ENCODE peak calls at places on chromosomes 4 and X, in four cellular contexts. One of them, this sample, is unnamed.

GRCh38 chr4:126807132-126807531 is 825.6 kb upstream of the INTU start:
- DNase-seq in ovary: no peak
- DNase-seq in fibroblast of the aortic adventitia: no peak
- DNase-seq in psoas muscle: no peak
- DNase-seq in this sample: no peak

GRCh38 chrX:151019837-151020236 is 36.7 kb downstream of the HMGB3 start:
- DNase-seq in ovary: no peak
- DNase-seq in fibroblast of the aortic adventitia: peak
- DNase-seq in psoas muscle: no peak
- DNase-seq in this sample: no peak

GRCh38 chr4:2820216-2820982 is 23.2 kb upstream of the ADD1 start:
- DNase-seq in ovary: no peak
- DNase-seq in fibroblast of the aortic adventitia: no peak
- DNase-seq in psoas muscle: peak
- DNase-seq in this sample: no peak

GRCh38 chrX:51614353-51614752 is 4.4 kb downstream of the CENPVL3 start:
- DNase-seq in ovary: no peak
- DNase-seq in fibroblast of the aortic adventitia: peak
- DNase-seq in psoas muscle: no peak
- DNase-seq in this sample: no peak

GRCh38 chr4:92121099-92121498 is 182.7 kb upstream of the GRID2 start:
- DNase-seq in ovary: no peak
- DNase-seq in fibroblast of the aortic adventitia: no peak
- DNase-seq in psoas muscle: peak
- DNase-seq in this sample: no peak

GRCh38 chrX:135373357-135373756 is 48.4 kb upstream of the SMIM10L2A start:
- DNase-seq in ovary: no peak
- DNase-seq in fibroblast of the aortic adventitia: no peak
- DNase-seq in psoas muscle: no peak
- DNase-seq in this sample: no peak

GRCh38 chr4:158729716-158730559 is 6.7 kb upstream of the PPID start:
- DNase-seq in ovary: peak
- DNase-seq in fibroblast of the aortic adventitia: peak
- DNase-seq in psoas muscle: peak
- DNase-seq in this sample: peak

GRCh38 chrX:27251369-27251768 is 211.8 kb downstream of the PPP4R3C start:
- DNase-seq in ovary: no peak
- DNase-seq in fibroblast of the aortic adventitia: no peak
- DNase-seq in psoas muscle: no peak
- DNase-seq in this sample: no peak

GRCh38 chrX:114800719-114801118 is 216.7 kb downstream of the IL13RA2 start:
- DNase-seq in ovary: no peak
- DNase-seq in fibroblast of the aortic adventitia: peak
- DNase-seq in psoas muscle: no peak
- DNase-seq in this sample: no peak

GRCh38 chr4:1011022-1011694 is at the start of gene FGFRL1:
- DNase-seq in ovary: peak
- DNase-seq in fibroblast of the aortic adventitia: peak
- DNase-seq in psoas muscle: peak
- DNase-seq in this sample: peak

GRCh38 chr4:80309301-80310004 is 26.1 kb upstream of the CFAP299 start:
- DNase-seq in ovary: no peak
- DNase-seq in fibroblast of the aortic adventitia: peak
- DNase-seq in psoas muscle: no peak
- DNase-seq in this sample: no peak

GRCh38 chr4:244471-244870 is 60.8 kb downstream of the ZNF732 start:
- DNase-seq in ovary: peak
- DNase-seq in fibroblast of the aortic adventitia: peak
- DNase-seq in psoas muscle: no peak
- DNase-seq in this sample: no peak

GRCh38 chrX:9260603-9261002 is 204.3 kb upstream of the TBL1X start:
- DNase-seq in ovary: no peak
- DNase-seq in fibroblast of the aortic adventitia: no peak
- DNase-seq in psoas muscle: no peak
- DNase-seq in this sample: no peak

GRCh38 chrX:118677318-118677717 is 50.1 kb upstream of the IL13RA1 start:
- DNase-seq in ovary: no peak
- DNase-seq in fibroblast of the aortic adventitia: no peak
- DNase-seq in psoas muscle: no peak
- DNase-seq in this sample: no peak

GRCh38 chrX:104833401-104833800 is 267.4 kb downstream of the IL1RAPL2 start:
- DNase-seq in ovary: no peak
- DNase-seq in fibroblast of the aortic adventitia: peak
- DNase-seq in psoas muscle: no peak
- DNase-seq in this sample: no peak

GRCh38 chrX:149032449-149032848 is 472.7 kb downstream of the IDS start:
- DNase-seq in ovary: no peak
- DNase-seq in fibroblast of the aortic adventitia: no peak
- DNase-seq in psoas muscle: no peak
- DNase-seq in this sample: no peak

GRCh38 chrX:136577562-136577961 is 45.5 kb downstream of the VGLL1 start:
- DNase-seq in ovary: peak
- DNase-seq in fibroblast of the aortic adventitia: peak
- DNase-seq in psoas muscle: peak
- DNase-seq in this sample: peak
- TF ChIP-seq CTCF in ovary: peak
- TF ChIP-seq CTCF in fibroblast of the aortic adventitia: peak
- TF ChIP-seq CTCF in psoas muscle: peak
- TF ChIP-seq CTCF in this sample: peak

GRCh38 chrX:1493317-1493856 is 40.7 kb upstream of the ASMTL start:
- DNase-seq in ovary: no peak
- DNase-seq in fibroblast of the aortic adventitia: no peak
- DNase-seq in psoas muscle: no peak
- DNase-seq in this sample: no peak

GRCh38 chrX:1492421-1493012 is 39.8 kb upstream of the ASMTL start:
- DNase-seq in ovary: no peak
- DNase-seq in fibroblast of the aortic adventitia: no peak
- DNase-seq in psoas muscle: no peak
- DNase-seq in this sample: no peak

GRCh38 chrX:1491851-1492349 is 39.2 kb upstream of the ASMTL start:
- DNase-seq in ovary: no peak
- DNase-seq in fibroblast of the aortic adventitia: no peak
- DNase-seq in psoas muscle: no peak
- DNase-seq in this sample: no peak

GRCh38 chrX:1496076-1496475 is 40.9 kb downstream of the P2RY8 start:
- DNase-seq in ovary: no peak
- DNase-seq in fibroblast of the aortic adventitia: no peak
- DNase-seq in psoas muscle: no peak
- DNase-seq in this sample: no peak

DNA sequence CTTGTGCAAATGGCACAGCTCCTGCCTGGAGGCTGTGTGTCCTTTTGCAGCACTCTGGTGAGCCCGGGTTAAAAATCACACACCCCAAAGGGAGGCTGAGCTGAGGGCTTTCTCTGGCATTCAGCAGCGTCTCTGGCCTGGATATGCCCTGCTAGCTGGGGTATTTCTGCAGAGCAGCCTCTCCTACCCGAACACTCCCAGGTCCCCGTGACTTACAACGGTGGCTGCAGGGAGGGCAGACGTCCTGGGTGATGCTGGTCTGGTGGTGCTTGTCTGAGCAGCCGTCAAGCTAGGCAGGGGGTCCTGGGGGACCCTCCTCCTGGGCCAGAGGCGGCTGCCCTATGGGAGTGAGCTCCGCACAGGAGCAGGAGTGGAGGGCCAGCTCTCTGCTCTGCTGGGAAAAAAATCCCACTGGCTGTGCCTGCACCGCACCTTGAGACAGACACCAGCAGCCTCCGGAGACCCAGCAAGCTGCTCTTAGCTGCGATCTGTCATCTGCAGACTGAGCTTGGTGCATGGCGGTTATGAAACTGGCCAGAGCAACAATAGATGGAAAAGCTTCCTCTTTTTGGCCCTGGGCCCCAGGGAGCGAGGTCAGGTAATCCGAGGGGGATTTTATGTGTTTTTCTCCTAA is 41.3 kb upstream of the ASMTL start:
- DNase-seq in ovary: no peak
- DNase-seq in fibroblast of the aortic adventitia: no peak
- DNase-seq in psoas muscle: no peak
- DNase-seq in this sample: no peak
- TF ChIP-seq CTCF in ovary: no peak
- TF ChIP-seq CTCF in fibroblast of the aortic adventitia: no peak
- TF ChIP-seq CTCF in psoas muscle: no peak
- TF ChIP-seq CTCF in this sample: no peak

GRCh38 chr4:163356104-163356503 is 12.4 kb downstream of the NPY5R start:
- DNase-seq in ovary: no peak
- DNase-seq in fibroblast of the aortic adventitia: no peak
- DNase-seq in psoas muscle: no peak
- DNase-seq in this sample: no peak

GRCh38 chr4:163350672-163351071 is 7.0 kb downstream of the NPY5R start:
- DNase-seq in ovary: no peak
- DNase-seq in fibroblast of the aortic adventitia: no peak
- DNase-seq in psoas muscle: no peak
- DNase-seq in this sample: no peak

GRCh38 chr4:163353054-163353453 is 9.4 kb downstream of the NPY5R start:
- DNase-seq in ovary: no peak
- DNase-seq in fibroblast of the aortic adventitia: no peak
- DNase-seq in psoas muscle: no peak
- DNase-seq in this sample: no peak
- TF ChIP-seq CTCF in ovary: no peak
- TF ChIP-seq CTCF in fibroblast of the aortic adventitia: no peak
- TF ChIP-seq CTCF in psoas muscle: no peak
- TF ChIP-seq CTCF in this sample: no peak

GRCh38 chr4:83771113-83771705 is 235.3 kb downstream of the GPAT3 start:
- DNase-seq in ovary: no peak
- DNase-seq in fibroblast of the aortic adventitia: peak
- DNase-seq in psoas muscle: no peak
- DNase-seq in this sample: no peak
- TF ChIP-seq CTCF in ovary: no peak
- TF ChIP-seq CTCF in fibroblast of the aortic adventitia: peak
- TF ChIP-seq CTCF in psoas muscle: peak
- TF ChIP-seq CTCF in this sample: no peak

GRCh38 chr4:7823416-7823824 is 116.2 kb downstream of the AFAP1 start:
- DNase-seq in ovary: peak
- DNase-seq in fibroblast of the aortic adventitia: peak
- DNase-seq in psoas muscle: peak
- DNase-seq in this sample: no peak
- TF ChIP-seq CTCF in ovary: no peak
- TF ChIP-seq CTCF in fibroblast of the aortic adventitia: no peak
- TF ChIP-seq CTCF in psoas muscle: no peak
- TF ChIP-seq CTCF in this sample: no peak

DNA sequence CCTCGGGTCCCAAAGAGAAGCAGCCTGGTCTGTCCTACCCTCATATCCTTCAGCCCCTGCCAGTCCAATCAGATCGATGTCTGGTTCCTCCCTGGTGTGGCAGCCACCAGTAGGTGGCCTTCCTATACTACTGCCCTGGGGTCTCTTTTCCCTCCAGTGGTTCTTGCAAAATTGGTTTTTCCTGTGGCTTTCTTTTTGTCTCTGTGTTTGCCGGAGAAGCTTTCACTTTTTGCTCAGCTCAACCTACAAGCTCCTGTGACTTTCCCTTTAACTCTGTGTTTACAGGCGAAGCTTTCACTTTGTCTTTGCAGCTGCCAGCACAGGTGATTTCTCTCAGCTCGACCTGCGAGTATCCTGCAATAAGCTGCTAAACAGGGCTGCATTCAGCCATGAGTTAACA is 46.8 kb downstream of the UGT2A3 start:
- DNase-seq in ovary: no peak
- DNase-seq in fibroblast of the aortic adventitia: peak
- DNase-seq in psoas muscle: no peak
- DNase-seq in this sample: no peak
- TF ChIP-seq CTCF in ovary: no peak
- TF ChIP-seq CTCF in fibroblast of the aortic adventitia: no peak
- TF ChIP-seq CTCF in psoas muscle: no peak
- TF ChIP-seq CTCF in this sample: no peak

DNA sequence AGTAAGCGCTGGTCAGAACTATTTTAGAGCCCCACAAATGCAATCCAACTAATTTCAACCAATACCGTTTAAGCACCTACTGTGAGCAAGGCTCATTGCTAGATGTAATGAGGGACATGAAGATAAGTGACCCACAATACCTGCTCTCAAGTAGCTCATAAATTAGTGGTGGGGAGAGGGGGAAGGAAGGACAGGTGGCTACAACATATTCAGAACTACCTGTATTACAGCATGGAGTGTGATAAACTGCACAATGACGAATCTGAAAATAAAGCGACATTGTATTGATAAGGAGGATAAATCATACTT is 311.6 kb upstream of the DIAPH2 start:
- DNase-seq in ovary: no peak
- DNase-seq in fibroblast of the aortic adventitia: no peak
- DNase-seq in psoas muscle: no peak
- DNase-seq in this sample: no peak
- TF ChIP-seq CTCF in ovary: no peak
- TF ChIP-seq CTCF in fibroblast of the aortic adventitia: no peak
- TF ChIP-seq CTCF in psoas muscle: no peak
- TF ChIP-seq CTCF in this sample: no peak

GRCh38 chr4:6137027-6137746 is 63.2 kb downstream of the JAKMIP1 start:
- DNase-seq in ovary: no peak
- DNase-seq in fibroblast of the aortic adventitia: no peak
- DNase-seq in psoas muscle: no peak
- DNase-seq in this sample: no peak

GRCh38 chr4:6137747-6138135 is 62.6 kb downstream of the JAKMIP1 start:
- DNase-seq in ovary: no peak
- DNase-seq in fibroblast of the aortic adventitia: no peak
- DNase-seq in psoas muscle: no peak
- DNase-seq in this sample: no peak

GRCh38 chr4:6134612-6135220 is 65.6 kb downstream of the JAKMIP1 start:
- DNase-seq in ovary: no peak
- DNase-seq in fibroblast of the aortic adventitia: no peak
- DNase-seq in psoas muscle: no peak
- DNase-seq in this sample: peak
- TF ChIP-seq CTCF in ovary: no peak
- TF ChIP-seq CTCF in fibroblast of the aortic adventitia: no peak
- TF ChIP-seq CTCF in psoas muscle: no peak
- TF ChIP-seq CTCF in this sample: peak

DNA sequence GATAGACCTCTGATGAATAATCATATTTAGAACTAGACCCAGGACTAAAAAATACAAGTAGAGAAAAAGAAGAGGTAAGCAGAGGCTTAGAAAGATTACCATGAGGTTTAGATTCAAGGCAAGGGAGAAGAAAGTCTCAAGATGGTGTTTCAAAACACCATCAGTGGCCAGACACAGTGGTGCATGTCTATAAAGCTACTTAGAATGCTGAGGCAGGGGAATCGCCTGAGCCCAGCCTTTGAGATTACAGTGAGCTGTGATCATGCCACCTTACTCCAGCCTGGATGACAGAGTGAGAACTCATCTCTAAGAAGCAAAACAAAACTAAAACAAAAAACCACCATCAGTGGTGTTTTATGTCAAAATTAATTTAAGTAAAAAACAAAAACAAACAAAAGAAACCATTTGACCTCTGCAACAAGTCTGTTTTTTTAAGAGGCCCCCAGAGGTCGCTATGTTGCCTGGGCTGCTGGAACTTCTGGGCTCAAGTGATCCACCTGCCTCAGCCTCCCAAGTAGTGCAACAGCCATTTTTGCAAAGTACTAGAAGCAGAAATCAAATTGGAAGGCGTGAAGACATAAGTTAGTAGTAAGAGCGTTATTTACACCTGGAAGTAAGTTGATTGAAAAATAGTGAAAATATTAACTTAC is 784.3 kb downstream of the ADGRL3 start:
- DNase-seq in ovary: no peak
- DNase-seq in fibroblast of the aortic adventitia: no peak
- DNase-seq in psoas muscle: no peak
- DNase-seq in this sample: no peak
- TF ChIP-seq CTCF in ovary: no peak
- TF ChIP-seq CTCF in fibroblast of the aortic adventitia: no peak
- TF ChIP-seq CTCF in psoas muscle: no peak
- TF ChIP-seq CTCF in this sample: no peak